ENCODE peak calls at places on chromosomes 6 and 20, in nine cellular contexts. M is SJSA1; I is body of pancreas; Y is naive thymus-derived CD4-positive, alpha-beta T cell; R is trophoblast cell; G is suprapubic skin; P is neuronal stem cell; C is adrenal gland; S is left ventricle myocardium inferior. H is an unnamed sample. For H3K9me3, the result is how much of the 10 kb centered on the place peaks cover.

GRCh38 chr20:41150664-41151063 is 13.3 kb downstream of the PLCG1 start:
- DNase-seq in M (no peak), I (no peak), Y (no peak), R (no peak), G (no peak), P (no peak), C (no peak), S (no peak), H (no peak)

GRCh38 chr6:122647765-122648164 is 37.6 kb downstream of the PKIB start:
- DNase-seq in M (no peak), I (no peak), Y (no peak), R (peak), G (no peak), P (no peak), C (no peak), S (no peak), H (no peak)

GRCh38 chr6:43125119-43125518 is 46.0 kb upstream of the SRF start:
- DNase-seq in M (no peak), I (no peak), Y (no peak), R (no peak), G (no peak), P (no peak), C (no peak), S (no peak), H (no peak)

GRCh38 chr20:24909086-24909780 is 39.8 kb upstream of the CST7 start:
- DNase-seq in M (no peak), I (no peak), Y (no peak), R (no peak), G (peak), P (no peak), C (no peak), S (no peak), H (no peak)

GRCh38 chr6:138521800-138522199 is 22.5 kb upstream of the NHSL1 start:
- DNase-seq in M (no peak), I (no peak), Y (no peak), R (no peak), G (no peak), P (no peak), C (no peak), S (no peak), H (no peak)

GRCh38 chr6:123829302-123829953 is 25.8 kb downstream of the NKAIN2 start:
- DNase-seq in M (no peak), I (no peak), Y (no peak), R (no peak), G (no peak), P (no peak), C (no peak), S (no peak), H (no peak)

GRCh38 chr6:64580346-64580745 is 944.7 kb downstream of the PHF3 start:
- DNase-seq in M (no peak), I (no peak), Y (no peak), R (peak), G (no peak), P (no peak), C (no peak), S (no peak), H (no peak)

GRCh38 chr20:51128198-51128597 is 105.3 kb upstream of the KCNG1 start:
- DNase-seq in M (peak), I (no peak), Y (no peak), R (no peak), G (no peak), P (no peak), C (peak), S (no peak), H (no peak)

GRCh38 chr20:8862092-8862491 is 206.8 kb upstream of the PLCB4 start:
- DNase-seq in M (no peak), I (no peak), Y (no peak), R (no peak), G (no peak), P (no peak), C (no peak), S (no peak), H (no peak)

GRCh38 chr6:154002894-154003293 is 36.1 kb upstream of the OPRM1 start:
- DNase-seq in M (no peak), I (no peak), Y (no peak), R (no peak), G (no peak), P (no peak), C (no peak), S (no peak), H (no peak)

GRCh38 chr6:49336514-49337131 is 126.4 kb downstream of the MMUT start:
- DNase-seq in M (no peak), I (peak), Y (no peak), R (peak), G (no peak), P (no peak), C (no peak), S (no peak), H (no peak)

GRCh38 chr6:65924411-65924810 is 217.4 kb upstream of the EYS start:
- DNase-seq in M (no peak), I (no peak), Y (no peak), R (no peak), G (no peak), P (no peak), C (no peak), S (no peak), H (no peak)

GRCh38 chr6:40359808-40360207 is 227.4 kb downstream of the LRFN2 start:
- DNase-seq in M (no peak), I (no peak), Y (no peak), R (peak), G (no peak), P (no peak), C (no peak), S (no peak), H (no peak)

GRCh38 chr6:128327890-128328289 is 192.5 kb downstream of the PTPRK start:
- DNase-seq in M (no peak), I (no peak), Y (peak), R (peak), G (no peak), P (no peak), C (no peak), S (no peak), H (peak)

GRCh38 chr6:52543729-52544324 is 33.0 kb downstream of the TRAM2 start:
- DNase-seq in M (peak), I (no peak), Y (no peak), R (no peak), G (no peak), P (no peak), C (peak), S (no peak), H (no peak)

GRCh38 chr6:45126033-45126432 is 202.1 kb upstream of the RUNX2 start:
- DNase-seq in M (no peak), I (no peak), Y (no peak), R (no peak), G (no peak), P (no peak), C (no peak), S (no peak), H (no peak)

GRCh38 chr6:7818480-7819165 is 92.0 kb downstream of the TXNDC5 start:
- DNase-seq in M (no peak), I (no peak), Y (no peak), R (no peak), G (no peak), P (no peak), C (no peak), S (peak), H (no peak)

GRCh38 chr6:54856137-54856536 is 9.6 kb downstream of the FAM83B start:
- DNase-seq in M (no peak), I (no peak), Y (no peak), R (no peak), G (no peak), P (no peak), C (no peak), S (no peak), H (no peak)

DNA sequence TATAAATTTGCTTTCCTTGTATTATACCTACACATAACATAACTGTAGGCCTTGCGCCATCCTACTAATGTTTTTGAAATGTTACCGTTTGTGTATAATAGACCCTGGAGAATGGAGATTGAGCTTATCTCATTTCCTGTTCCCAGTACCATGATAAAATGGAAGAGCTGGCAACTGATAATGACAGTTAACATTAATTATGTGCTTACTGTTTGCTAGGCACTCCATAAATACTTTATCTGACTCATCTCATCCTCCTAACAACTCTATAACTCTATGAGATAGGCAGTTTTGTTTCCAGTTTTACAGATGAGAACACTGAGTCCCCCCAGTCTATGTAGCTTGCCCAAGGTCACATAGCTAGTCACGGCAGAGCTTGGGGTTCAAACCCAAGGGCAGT is 396.7 kb downstream of the SYNE1 start:
- DNase-seq in M (no peak), I (no peak), Y (no peak), R (no peak), G (no peak), P (no peak), C (no peak), S (no peak), H (no peak)
- H3K27ac ChIP-seq in M (no peak), I (peak), Y (no peak), R (no peak), G (no peak), P (no peak), C (no peak), S (no peak), H (no peak)

DNA sequence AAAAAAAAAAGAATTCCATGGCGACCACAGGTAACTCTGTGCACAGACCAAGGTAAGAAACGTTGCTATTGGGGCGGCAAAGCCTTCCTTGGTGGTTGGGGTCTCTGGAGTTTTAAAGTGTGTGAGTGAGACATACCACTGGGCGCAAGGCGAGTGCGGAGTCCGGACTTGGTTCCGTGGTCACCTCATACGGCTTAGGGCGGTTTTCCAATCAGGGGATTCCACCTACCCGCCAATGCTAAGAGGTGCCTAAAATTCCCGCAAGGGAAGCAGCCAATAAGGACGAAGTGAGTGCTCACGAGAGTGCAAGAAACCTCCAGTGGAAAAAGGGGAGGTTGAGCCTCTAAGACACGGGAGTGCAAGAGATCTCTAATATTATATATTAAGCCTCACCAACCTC is 68.6 kb upstream of the PRSS16 start:
- DNase-seq in M (no peak), I (no peak), Y (no peak), R (peak), G (no peak), P (no peak), C (no peak), S (no peak), H (no peak)
- H3K9me3 ChIP-seq in M (under half), I (under half), Y (under half), R (under half), G (under half), P (under half), C (under half), S (under half), H (under half)

GRCh38 chr20:36474563-36474962 is 66.8 kb upstream of the MYL9 start:
- DNase-seq in M (no peak), I (peak), Y (no peak), R (no peak), G (no peak), P (no peak), C (no peak), S (no peak), H (no peak)
- H3K27ac ChIP-seq in M (peak), I (peak), Y (no peak), R (no peak), G (peak), P (no peak), C (no peak), S (peak), H (no peak)

DNA sequence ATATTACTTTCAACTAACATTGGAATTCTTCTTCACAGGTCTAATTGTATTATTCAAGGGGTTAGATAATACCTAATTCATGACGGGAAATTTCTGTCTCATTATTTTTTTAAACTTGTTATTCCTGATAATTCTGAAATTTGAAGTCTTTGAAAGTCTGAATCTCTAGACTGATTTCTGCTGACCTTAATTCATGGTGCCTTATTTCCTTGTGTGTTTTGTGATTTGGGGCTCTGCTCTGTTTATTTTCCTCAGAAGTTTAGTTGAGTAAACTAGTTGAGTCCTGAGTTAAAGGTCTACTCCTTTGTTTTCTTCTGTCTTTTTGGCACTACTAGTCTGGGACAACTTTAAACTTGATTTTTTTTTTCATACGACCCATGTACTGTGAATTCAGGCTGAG is 5.9 kb downstream of the DEFB118 start:
- DNase-seq in M (no peak), I (no peak), Y (no peak), R (no peak), G (no peak), P (no peak), C (no peak), S (no peak), H (no peak)
- H3K9me3 ChIP-seq in M (under half), I (under half), Y (under half), R (under half), G (under half), P (under half), C (under half), S (under half), H (under half)

DNA sequence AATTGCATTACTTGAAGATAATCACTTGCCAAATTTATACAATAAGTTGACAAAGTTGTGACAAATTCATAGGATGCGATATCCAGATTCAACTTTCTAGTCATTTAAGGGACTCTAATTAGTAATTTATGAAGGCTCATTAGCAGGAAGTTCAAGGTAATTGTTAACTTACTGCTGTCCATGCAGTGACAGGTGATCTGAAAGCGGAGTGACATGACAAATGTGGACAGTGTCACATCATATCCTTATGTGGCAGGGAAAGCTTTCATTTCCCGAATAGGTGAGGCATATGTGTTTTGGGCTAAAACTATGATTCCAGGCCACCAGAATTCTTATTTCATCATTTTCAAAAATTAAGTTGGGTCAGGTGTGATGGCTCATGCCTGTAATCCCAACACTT is 115.9 kb upstream of the BMP2 start:
- DNase-seq in M (no peak), I (no peak), Y (no peak), R (no peak), G (no peak), P (no peak), C (no peak), S (no peak), H (no peak)
- H3K27ac ChIP-seq in M (no peak), I (no peak), Y (no peak), R (no peak), G (no peak), P (no peak), C (peak), S (no peak), H (no peak)

DNA sequence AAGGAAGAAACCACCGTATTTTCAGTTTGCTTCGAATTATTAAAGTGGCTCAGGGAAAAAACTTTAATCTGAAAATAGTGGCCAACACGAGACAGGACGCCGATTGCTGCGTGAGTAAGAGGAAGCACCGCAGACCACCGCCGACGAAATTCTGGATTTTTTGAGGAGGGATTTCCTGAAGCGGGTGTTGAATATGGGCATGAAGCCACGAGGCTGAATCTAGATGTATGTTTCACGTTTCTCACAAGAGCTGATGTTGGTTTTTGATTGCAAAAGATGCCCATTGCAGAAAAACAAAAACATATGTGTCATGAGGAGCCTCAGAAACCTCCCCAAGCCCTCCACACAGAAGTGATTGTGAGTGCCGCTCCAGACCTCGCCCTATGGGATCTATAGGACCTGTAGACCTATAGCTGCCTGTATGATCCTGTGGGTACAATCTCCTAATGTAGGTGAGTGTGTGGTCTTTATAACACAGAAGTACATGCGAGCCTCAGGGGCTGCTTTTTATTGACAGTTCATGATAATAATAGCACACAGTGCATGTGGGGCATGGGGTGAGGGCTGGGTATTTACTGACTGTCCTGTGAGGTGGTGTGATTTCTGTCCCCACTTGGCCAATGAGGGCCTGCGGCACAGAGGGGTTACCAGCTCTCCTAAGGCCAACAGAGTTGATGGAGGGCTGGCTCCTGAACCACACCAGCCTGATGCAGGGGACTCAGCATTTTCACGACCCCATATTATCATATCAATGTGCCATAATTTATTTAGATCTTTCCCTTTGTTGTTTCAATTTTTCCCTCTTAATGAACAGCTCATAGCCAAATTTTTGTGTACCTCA is 243.9 kb downstream of the DLL1 start:
- DNase-seq in M (no peak), I (peak), Y (no peak), R (peak), G (peak), P (no peak), C (no peak), S (no peak), H (no peak)
- H3K9me3 ChIP-seq in M (under half), I (under half), Y (under half), R (under half), G (under half), P (under half), C (under half), S (under half), H (under half)

GRCh38 chr6:148217051-148217450 is 125.6 kb upstream of the SASH1 start:
- DNase-seq in M (no peak), I (no peak), Y (no peak), R (no peak), G (no peak), P (no peak), C (no peak), S (no peak), H (no peak)

GRCh38 chr6:148221580-148221979 is 121.1 kb upstream of the SASH1 start:
- DNase-seq in M (no peak), I (no peak), Y (no peak), R (no peak), G (no peak), P (no peak), C (no peak), S (no peak), H (no peak)

GRCh38 chr6:148217921-148218320 is 124.7 kb upstream of the SASH1 start:
- DNase-seq in M (no peak), I (no peak), Y (no peak), R (no peak), G (no peak), P (no peak), C (no peak), S (no peak), H (no peak)

GRCh38 chr6:148223424-148223842 is 119.2 kb upstream of the SASH1 start:
- DNase-seq in M (peak), I (no peak), Y (no peak), R (no peak), G (no peak), P (no peak), C (no peak), S (no peak), H (no peak)

DNA sequence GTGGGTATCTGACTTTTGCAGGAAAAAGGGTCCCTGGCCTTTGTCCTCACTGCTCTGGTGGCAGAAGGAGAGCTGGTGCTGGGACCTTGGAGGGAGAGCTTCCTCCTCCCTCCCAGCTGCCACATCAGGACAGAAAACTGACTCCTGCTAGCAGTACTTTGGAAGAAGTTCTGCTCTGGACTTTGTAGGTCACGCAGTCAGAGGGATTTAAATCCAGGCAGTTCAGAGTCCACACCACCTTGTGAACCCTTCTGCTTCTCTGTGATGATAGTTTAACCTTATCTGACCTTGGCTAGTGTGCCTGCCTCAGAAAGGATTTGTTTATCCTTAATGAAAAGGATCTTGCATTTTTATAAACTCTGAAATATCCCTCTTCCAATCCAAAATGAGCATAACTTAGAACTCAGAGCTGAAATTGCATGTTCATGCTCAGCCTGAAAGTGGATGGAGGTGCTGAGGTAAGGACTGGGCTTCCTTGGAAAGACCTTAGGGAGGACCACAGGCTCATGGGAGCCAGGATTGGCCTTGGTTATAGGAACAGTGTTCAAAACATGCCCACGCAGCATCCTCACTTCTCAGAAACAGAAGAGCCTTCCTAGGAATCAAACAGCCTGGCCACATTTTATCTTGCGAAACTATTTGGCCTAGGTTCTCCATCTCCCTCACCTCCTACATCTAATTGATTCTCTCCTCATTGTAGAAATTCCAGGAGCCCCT is 123.9 kb upstream of the SASH1 start:
- DNase-seq in M (no peak), I (no peak), Y (no peak), R (no peak), G (no peak), P (no peak), C (no peak), S (peak), H (no peak)
- H3K27ac ChIP-seq in M (no peak), I (no peak), Y (no peak), R (no peak), G (no peak), P (no peak), C (no peak), S (peak), H (no peak)

GRCh38 chr6:25156123-25156522 is 123.1 kb upstream of the CARMIL1 start:
- DNase-seq in M (no peak), I (no peak), Y (no peak), R (peak), G (no peak), P (no peak), C (no peak), S (no peak), H (no peak)
- H3K9me3 ChIP-seq in M (under half), I (under half), Y (under half), R (under half), G (under half), P (under half), C (under half), S (under half), H (under half)

DNA sequence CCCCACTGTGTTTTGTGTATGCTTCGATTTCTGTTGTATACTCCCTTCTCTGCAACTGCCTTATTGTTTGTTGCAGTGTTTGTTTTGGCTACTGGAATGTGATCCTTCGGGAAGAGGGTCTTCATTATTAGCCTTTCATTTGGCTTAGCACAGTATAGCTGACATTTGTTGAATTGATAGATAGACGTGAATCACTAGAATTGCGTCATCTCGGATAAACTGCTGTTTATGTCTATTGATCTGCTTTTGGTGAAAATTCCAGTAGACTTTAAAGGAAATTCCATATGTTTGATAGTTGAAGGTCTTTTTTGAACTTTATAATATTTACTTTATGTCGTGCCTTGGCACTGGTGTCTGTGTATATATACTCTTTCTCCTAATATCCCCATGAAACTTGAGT is 189.9 kb upstream of the EYA4 start:
- DNase-seq in M (no peak), I (no peak), Y (no peak), R (no peak), G (no peak), P (no peak), C (no peak), S (no peak), H (no peak)
- H3K27ac ChIP-seq in M (no peak), I (no peak), Y (no peak), R (no peak), G (no peak), P (no peak), C (no peak), S (no peak), H (no peak)

GRCh38 chr6:16811277-16811979 is 50.2 kb upstream of the ATXN1 start:
- DNase-seq in M (no peak), I (no peak), Y (no peak), R (no peak), G (no peak), P (no peak), C (no peak), S (no peak), H (no peak)
- H3K9me3 ChIP-seq in M (under half), I (under half), Y (under half), R (under half), G (under half), P (under half), C (under half), S (under half), H (under half)